ENCODE peak calls at places on chromosomes 11 and 22, in eight cellular contexts. E is A549, B is transverse colon, O is ovary, Y is K562, I is GM12878, P is suprapubic skin, Z is stomach. F is an unnamed sample.

GRCh38 chr11:77126861-77127673 is 979 bp upstream of the MYO7A start:
- DNase-seq in E (peak), B (peak), O (peak), Y (peak), I (no peak), P (no peak), Z (peak), F (no peak)

GRCh38 chr11:58286249-58286648 is 18.2 kb upstream of the OR10W1 start:
- DNase-seq in E (peak), B (peak), O (no peak), Y (peak), I (no peak), P (no peak), Z (no peak), F (no peak)

GRCh38 chr11:44950036-44950624 is 553 bp downstream of the TP53I11 start:
- DNase-seq in E (no peak), B (peak), O (peak), Y (no peak), I (no peak), P (no peak), Z (peak), F (peak)

GRCh38 chr22:28029201-28029948 is 110.3 kb upstream of the PITPNB start:
- DNase-seq in E (no peak), B (peak), O (no peak), Y (no peak), I (no peak), P (no peak), Z (peak), F (peak)

GRCh38 chr22:36211237-36211881 is 9.8 kb upstream of the APOL4 start:
- DNase-seq in E (no peak), B (no peak), O (no peak), Y (peak), I (no peak), P (no peak), Z (no peak), F (peak)

GRCh38 chr11:99522467-99523173 is 501.9 kb downstream of the CNTN5 start:
- DNase-seq in E (no peak), B (no peak), O (no peak), Y (no peak), I (no peak), P (no peak), Z (no peak), F (no peak)

GRCh38 chr11:35064114-35064800 is 74.7 kb upstream of the CD44 start:
- DNase-seq in E (no peak), B (no peak), O (no peak), Y (no peak), I (no peak), P (no peak), Z (no peak), F (no peak)

GRCh38 chr11:17974246-17974645 is 38.6 kb downstream of the SERGEF start:
- DNase-seq in E (no peak), B (no peak), O (no peak), Y (no peak), I (no peak), P (no peak), Z (no peak), F (no peak)

GRCh38 chr11:8004008-8004407 is 16.9 kb downstream of the EIF3F start:
- DNase-seq in E (no peak), B (no peak), O (no peak), Y (no peak), I (no peak), P (no peak), Z (no peak), F (no peak)

GRCh38 chr11:10305964-10306918 is 1.4 kb downstream of the ADM start:
- DNase-seq in E (peak), B (peak), O (peak), Y (no peak), I (no peak), P (no peak), Z (peak), F (no peak)

GRCh38 chr11:35781342-35782171 is 119.0 kb downstream of the TRIM44 start:
- DNase-seq in E (no peak), B (no peak), O (no peak), Y (no peak), I (no peak), P (no peak), Z (no peak), F (no peak)

GRCh38 chr11:86150826-86151187 is 81.9 kb upstream of the PICALM start:
- DNase-seq in E (no peak), B (no peak), O (no peak), Y (no peak), I (no peak), P (no peak), Z (no peak), F (no peak)

GRCh38 chr11:64234840-64235379 is 526 bp downstream of the VEGFB start:
- DNase-seq in E (no peak), B (peak), O (no peak), Y (peak), I (no peak), P (no peak), Z (peak), F (peak)

GRCh38 chr22:31504282-31504681 is 7.9 kb downstream of the SFI1 start:
- DNase-seq in E (no peak), B (no peak), O (no peak), Y (no peak), I (no peak), P (no peak), Z (no peak), F (no peak)

GRCh38 chr22:36194971-36195370 is 6.6 kb downstream of the APOL4 start:
- DNase-seq in E (peak), B (peak), O (peak), Y (peak), I (no peak), P (no peak), Z (peak), F (no peak)

GRCh38 chr11:128279861-128280260 is 307.5 kb downstream of the ETS1 start:
- DNase-seq in E (no peak), B (no peak), O (no peak), Y (no peak), I (no peak), P (no peak), Z (no peak), F (no peak)

GRCh38 chr22:50178871-50179869 is 6.5 kb upstream of the TRABD start:
- DNase-seq in E (no peak), B (peak), O (peak), Y (peak), I (no peak), P (no peak), Z (no peak), F (no peak)

GRCh38 chr11:17802491-17802890 is 67.9 kb downstream of the KCNC1 start:
- DNase-seq in E (no peak), B (no peak), O (no peak), Y (no peak), I (no peak), P (peak), Z (no peak), F (no peak)

DNA sequence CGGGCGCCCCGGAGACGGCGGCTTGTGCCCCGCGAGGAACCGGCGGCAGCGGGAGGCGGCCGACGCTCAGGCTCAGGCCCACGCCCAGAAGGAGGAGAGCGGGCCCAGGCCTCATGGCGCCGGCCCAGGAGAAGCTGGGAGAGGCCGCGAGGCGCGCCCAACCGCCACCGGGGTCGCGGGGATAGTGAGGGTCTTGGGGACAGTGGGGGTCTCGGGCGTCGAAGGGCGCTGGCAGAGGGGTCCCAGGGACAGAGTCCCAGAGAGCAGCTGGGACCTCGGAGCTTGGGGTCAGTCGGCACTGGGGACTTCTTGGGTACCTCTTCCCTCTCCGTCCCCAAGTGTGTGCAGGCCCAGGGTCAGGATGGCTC is at the start of gene PKDREJ:
- DNase-seq in E (no peak), B (no peak), O (peak), Y (no peak), I (no peak), P (no peak), Z (no peak), F (no peak)
- H3K4me3 ChIP-seq in E (no peak), B (peak), O (peak), Y (no peak), I (no peak), P (peak), Z (peak), F (peak)

DNA sequence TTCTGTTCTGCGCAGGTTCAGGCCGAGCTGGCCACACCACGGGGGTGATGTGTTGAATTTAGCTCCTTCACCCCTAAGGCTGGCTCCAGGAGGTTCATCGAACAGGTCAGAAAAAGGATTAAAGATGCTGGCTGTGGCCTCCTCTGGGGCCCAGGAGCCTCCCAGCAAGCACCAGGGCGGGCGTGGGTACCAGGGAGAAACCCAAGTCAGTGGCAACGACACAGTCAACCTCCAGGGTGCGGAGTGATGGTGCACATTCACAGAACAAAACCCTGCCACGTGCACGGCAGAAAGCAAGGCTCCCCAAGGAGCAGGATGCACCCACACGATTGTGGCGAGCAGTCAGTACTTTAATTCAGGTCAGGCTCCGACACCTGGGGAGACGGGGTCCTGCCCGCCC is 10.8 kb downstream of the C11orf24 start:
- DNase-seq in E (no peak), B (no peak), O (no peak), Y (no peak), I (no peak), P (no peak), Z (no peak), F (no peak)
- TF ChIP-seq EP300 in E (no peak), B (no peak), O (no peak), Y (no peak), I (no peak), P (no peak), Z (no peak), F (no peak)

DNA sequence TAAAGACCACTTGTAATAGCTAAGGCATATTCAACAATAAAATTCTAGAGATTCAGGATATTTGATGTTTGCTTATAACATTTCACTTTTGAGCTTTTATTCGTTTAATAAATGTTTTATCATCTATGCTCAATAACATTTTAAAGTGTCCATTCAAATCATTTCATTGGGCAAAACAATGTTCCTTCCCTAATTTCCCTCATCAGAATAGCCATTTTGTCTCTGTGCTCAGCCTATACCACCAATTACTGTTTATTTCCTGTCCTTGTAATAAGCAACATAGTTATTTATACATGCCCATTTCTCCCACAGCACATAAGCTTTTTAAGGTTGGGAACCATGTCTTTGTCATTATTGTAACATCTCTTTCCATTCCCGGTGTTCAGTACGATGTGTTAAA is 1.3 kb upstream of the SC5D start:
- DNase-seq in E (no peak), B (no peak), O (no peak), Y (no peak), I (no peak), P (no peak), Z (no peak), F (no peak)
- H3K4me3 ChIP-seq in E (no peak), B (no peak), O (no peak), Y (no peak), I (no peak), P (no peak), Z (no peak), F (no peak)

DNA sequence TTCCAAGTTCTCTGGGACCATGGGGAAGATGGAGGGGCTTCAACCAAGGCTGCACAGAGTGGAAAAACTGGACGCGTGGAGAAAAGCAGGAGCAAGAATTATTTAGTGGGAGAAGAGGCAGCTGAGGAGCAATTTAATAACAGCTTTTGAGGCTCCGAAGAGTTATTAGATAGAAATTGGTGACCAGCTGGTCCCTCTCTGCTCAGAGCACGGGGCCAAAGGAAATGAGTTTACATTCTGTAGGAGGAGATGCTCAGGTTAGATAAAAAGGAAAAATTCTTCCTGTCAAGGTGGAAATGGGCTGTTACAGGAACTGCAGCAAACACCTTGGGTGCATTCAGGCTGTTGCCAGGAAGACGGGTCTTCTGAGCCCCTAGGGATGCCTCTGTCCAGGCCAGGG is 47.0 kb upstream of the GALNT18 start:
- DNase-seq in E (no peak), B (no peak), O (no peak), Y (no peak), I (no peak), P (no peak), Z (no peak), F (no peak)
- TF ChIP-seq EP300 in E (no peak), B (no peak), O (no peak), Y (no peak), I (no peak), P (no peak), Z (no peak), F (no peak)

GRCh38 chr11:66047541-66048365 is 1.2 kb downstream of the GAL3ST3 start:
- DNase-seq in E (no peak), B (no peak), O (no peak), Y (no peak), I (no peak), P (no peak), Z (no peak), F (no peak)
- H3K4me3 ChIP-seq in E (no peak), B (no peak), O (no peak), Y (no peak), I (no peak), P (no peak), Z (no peak), F (no peak)

DNA sequence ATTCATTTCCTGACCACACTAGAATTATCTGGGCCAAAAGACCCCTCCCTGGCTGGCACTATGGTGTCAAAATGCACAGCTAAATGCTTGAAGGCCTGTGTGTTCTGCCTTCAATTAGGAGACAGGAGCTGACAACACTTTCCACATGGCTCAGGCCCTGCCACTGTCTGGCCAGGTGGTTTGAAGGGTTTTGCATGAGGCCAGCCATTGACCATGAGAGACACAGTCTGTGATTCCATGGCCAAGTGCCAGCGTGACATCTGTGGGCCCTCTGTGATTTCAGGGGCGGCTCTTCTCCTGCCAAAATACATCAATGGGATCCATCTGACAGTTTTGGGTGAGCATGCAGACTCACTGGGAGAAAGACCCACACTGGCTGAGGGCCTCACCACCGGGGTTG is 20.8 kb upstream of the NAV2 start:
- DNase-seq in E (no peak), B (no peak), O (no peak), Y (no peak), I (no peak), P (no peak), Z (no peak), F (no peak)
- TF ChIP-seq EP300 in E (no peak), B (no peak), O (no peak), Y (no peak), I (no peak), P (no peak), Z (no peak), F (no peak)

GRCh38 chr11:2215561-2216399 is 44.2 kb upstream of the TH start:
- DNase-seq in E (no peak), B (no peak), O (no peak), Y (no peak), I (no peak), P (no peak), Z (no peak), F (peak)

GRCh38 chr11:2218234-2218633 is 46.6 kb upstream of the TH start:
- DNase-seq in E (no peak), B (no peak), O (no peak), Y (no peak), I (no peak), P (no peak), Z (no peak), F (no peak)

GRCh38 chr11:2215230-2215560 is 43.6 kb upstream of the TH start:
- DNase-seq in E (no peak), B (no peak), O (no peak), Y (no peak), I (no peak), P (no peak), Z (no peak), F (no peak)

GRCh38 chr11:2217211-2218081 is 45.8 kb upstream of the TH start:
- DNase-seq in E (no peak), B (no peak), O (no peak), Y (no peak), I (no peak), P (no peak), Z (no peak), F (peak)

GRCh38 chr11:2216400-2217064 is 44.9 kb upstream of the TH start:
- DNase-seq in E (no peak), B (no peak), O (no peak), Y (no peak), I (no peak), P (no peak), Z (no peak), F (no peak)
- H3K4me3 ChIP-seq in E (no peak), B (no peak), O (no peak), Y (no peak), I (no peak), P (no peak), Z (no peak), F (no peak)